ENCODE peak calls at places on chromosomes 11 and 22, in four cellular contexts. One of them, this sample, is unnamed.

GRCh38 chr11:36002196-36002595 is 58.3 kb downstream of the LDLRAD3 start:
- DNase-seq in GM04503: no peak
- DNase-seq in GM12865: no peak
- DNase-seq in T-helper 2 cell treated with Interferon-gamma antibody and Interleukin-4, amounts not matched to agents 5 μg/mL and 100 μg/mL, for 36 hours: no peak
- DNase-seq in this sample: no peak

GRCh38 chr11:24496371-24496727 is 504 bp upstream of the LUZP2 start:
- DNase-seq in GM04503: no peak
- DNase-seq in GM12865: no peak
- DNase-seq in T-helper 2 cell treated with Interferon-gamma antibody and Interleukin-4, amounts not matched to agents 5 μg/mL and 100 μg/mL, for 36 hours: no peak
- DNase-seq in this sample: no peak

GRCh38 chr11:17578296-17578695 is 31.2 kb downstream of the OTOG start:
- DNase-seq in GM04503: no peak
- DNase-seq in GM12865: no peak
- DNase-seq in T-helper 2 cell treated with Interferon-gamma antibody and Interleukin-4, amounts not matched to agents 5 μg/mL and 100 μg/mL, for 36 hours: no peak
- DNase-seq in this sample: no peak

GRCh38 chr11:4926607-4927006 is 2.5 kb upstream of the OR51G1 start:
- DNase-seq in GM04503: no peak
- DNase-seq in GM12865: no peak
- DNase-seq in T-helper 2 cell treated with Interferon-gamma antibody and Interleukin-4, amounts not matched to agents 5 μg/mL and 100 μg/mL, for 36 hours: no peak
- DNase-seq in this sample: no peak

GRCh38 chr11:128790200-128790599 is 76.9 kb downstream of the KCNJ1 start:
- DNase-seq in GM04503: no peak
- DNase-seq in GM12865: no peak
- DNase-seq in T-helper 2 cell treated with Interferon-gamma antibody and Interleukin-4, amounts not matched to agents 5 μg/mL and 100 μg/mL, for 36 hours: no peak
- DNase-seq in this sample: no peak

GRCh38 chr11:67520856-67521824 is 2.1 kb downstream of the CABP2 start:
- DNase-seq in GM04503: no peak
- DNase-seq in GM12865: no peak
- DNase-seq in T-helper 2 cell treated with Interferon-gamma antibody and Interleukin-4, amounts not matched to agents 5 μg/mL and 100 μg/mL, for 36 hours: no peak
- DNase-seq in this sample: no peak

GRCh38 chr11:77143405-77144020 is 15.5 kb downstream of the MYO7A start:
- DNase-seq in GM04503: no peak
- DNase-seq in GM12865: no peak
- DNase-seq in T-helper 2 cell treated with Interferon-gamma antibody and Interleukin-4, amounts not matched to agents 5 μg/mL and 100 μg/mL, for 36 hours: no peak
- DNase-seq in this sample: no peak

GRCh38 chr22:50505776-50506610 is 1.5 kb downstream of the LMF2 start:
- DNase-seq in GM04503: no peak
- DNase-seq in GM12865: peak
- DNase-seq in T-helper 2 cell treated with Interferon-gamma antibody and Interleukin-4, amounts not matched to agents 5 μg/mL and 100 μg/mL, for 36 hours: no peak
- DNase-seq in this sample: no peak

GRCh38 chr22:35552846-35553245 is 12.2 kb downstream of the RASD2 start:
- DNase-seq in GM04503: no peak
- DNase-seq in GM12865: no peak
- DNase-seq in T-helper 2 cell treated with Interferon-gamma antibody and Interleukin-4, amounts not matched to agents 5 μg/mL and 100 μg/mL, for 36 hours: no peak
- DNase-seq in this sample: no peak

GRCh38 chr22:43136255-43136654 is 6.9 kb downstream of the MCAT start:
- DNase-seq in GM04503: no peak
- DNase-seq in GM12865: peak
- DNase-seq in T-helper 2 cell treated with Interferon-gamma antibody and Interleukin-4, amounts not matched to agents 5 μg/mL and 100 μg/mL, for 36 hours: no peak
- DNase-seq in this sample: no peak

GRCh38 chr11:24312464-24313238 is 184.2 kb upstream of the LUZP2 start:
- DNase-seq in GM04503: no peak
- DNase-seq in GM12865: no peak
- DNase-seq in T-helper 2 cell treated with Interferon-gamma antibody and Interleukin-4, amounts not matched to agents 5 μg/mL and 100 μg/mL, for 36 hours: no peak
- DNase-seq in this sample: no peak

GRCh38 chr22:50218996-50219727 is 18.4 kb downstream of the SELENOO start:
- DNase-seq in GM04503: no peak
- DNase-seq in GM12865: no peak
- DNase-seq in T-helper 2 cell treated with Interferon-gamma antibody and Interleukin-4, amounts not matched to agents 5 μg/mL and 100 μg/mL, for 36 hours: no peak
- DNase-seq in this sample: peak

GRCh38 chr11:66080055-66080817 is 10.2 kb downstream of the PACS1 start:
- DNase-seq in GM04503: peak
- DNase-seq in GM12865: no peak
- DNase-seq in T-helper 2 cell treated with Interferon-gamma antibody and Interleukin-4, amounts not matched to agents 5 μg/mL and 100 μg/mL, for 36 hours: peak
- DNase-seq in this sample: peak

GRCh38 chr11:48150213-48150612 is 66.4 kb upstream of the OR4B1 start:
- DNase-seq in GM04503: no peak
- DNase-seq in GM12865: no peak
- DNase-seq in T-helper 2 cell treated with Interferon-gamma antibody and Interleukin-4, amounts not matched to agents 5 μg/mL and 100 μg/mL, for 36 hours: no peak
- DNase-seq in this sample: no peak

GRCh38 chr22:31173386-31174145 is 13.6 kb downstream of the RNF185 start:
- DNase-seq in GM04503: peak
- DNase-seq in GM12865: peak
- DNase-seq in T-helper 2 cell treated with Interferon-gamma antibody and Interleukin-4, amounts not matched to agents 5 μg/mL and 100 μg/mL, for 36 hours: no peak
- DNase-seq in this sample: peak

GRCh38 chr11:79165908-79166307 is 274.9 kb downstream of the TENM4 start:
- DNase-seq in GM04503: no peak
- DNase-seq in GM12865: no peak
- DNase-seq in T-helper 2 cell treated with Interferon-gamma antibody and Interleukin-4, amounts not matched to agents 5 μg/mL and 100 μg/mL, for 36 hours: no peak
- DNase-seq in this sample: no peak

GRCh38 chr11:46238967-46239800 is 38.3 kb upstream of the CREB3L1 start:
- DNase-seq in GM04503: no peak
- DNase-seq in GM12865: peak
- DNase-seq in T-helper 2 cell treated with Interferon-gamma antibody and Interleukin-4, amounts not matched to agents 5 μg/mL and 100 μg/mL, for 36 hours: peak
- DNase-seq in this sample: no peak

GRCh38 chr22:49583886-49584505 is 243.7 kb downstream of the BRD1 start:
- DNase-seq in GM04503: no peak
- DNase-seq in GM12865: no peak
- DNase-seq in T-helper 2 cell treated with Interferon-gamma antibody and Interleukin-4, amounts not matched to agents 5 μg/mL and 100 μg/mL, for 36 hours: no peak
- DNase-seq in this sample: no peak